ENCODE peak calls at places on chromosomes 12 and 14, in eight cellular contexts. K is GOT3, F is activated T-cell treated with anti-CD3 and anti-CD28 coated beads for 24 hours, Y is GM04504, U is Karpas-422, G is putamen, Z is fibroblast of the aortic adventitia, V is NCI-H774. C is an unnamed sample.

GRCh38 chr14:93984987-93985410 is 8.6 kb upstream of the ASB2 start:
- DNase-seq in K (no peak), F (no peak), Y (peak; percentile 68), U (peak; percentile 69), G (peak; percentile 54), Z (peak; percentile 69), V (no peak), C (peak; percentile 78)

GRCh38 chr12:77845831-77846230 is 15.1 kb downstream of the NAV3 start:
- DNase-seq in K (no peak), F (no peak), Y (no peak), U (no peak), G (no peak), Z (peak; percentile 81), V (no peak), C (no peak)

GRCh38 chr14:68507544-68508081 is 285.3 kb downstream of the ZFP36L1 start:
- DNase-seq in K (no peak), F (no peak), Y (no peak), U (no peak), G (no peak), Z (no peak), V (no peak), C (no peak)

GRCh38 chr12:57046392-57046791 is 3.5 kb downstream of the MYO1A start:
- DNase-seq in K (no peak), F (no peak), Y (no peak), U (no peak), G (no peak), Z (no peak), V (no peak), C (no peak)

GRCh38 chr14:104386281-104386841 is 193.2 kb upstream of the C14orf180 start:
- DNase-seq in K (no peak), F (no peak), Y (no peak), U (peak; percentile 95), G (no peak), Z (no peak), V (no peak), C (no peak)

GRCh38 chr14:81157431-81157830 is 63.3 kb downstream of the GTF2A1 start:
- DNase-seq in K (no peak), F (no peak), Y (no peak), U (no peak), G (no peak), Z (no peak), V (no peak), C (no peak)

GRCh38 chr14:24398943-24399801 is at the start of gene NYNRIN:
- DNase-seq in K (no peak), F (peak; percentile 2), Y (no peak), U (no peak), G (peak; percentile 11), Z (peak; percentile 37), V (no peak), C (peak; percentile 54)

GRCh38 chr12:96314723-96315122 is 85.5 kb downstream of the CDK17 start:
- DNase-seq in K (no peak), F (no peak), Y (no peak), U (no peak), G (peak; percentile 58), Z (peak; percentile 27), V (no peak), C (no peak)

GRCh38 chr12:97283297-97283696 is 179.3 kb upstream of the RMST start:
- DNase-seq in K (no peak), F (no peak), Y (no peak), U (peak; percentile 87), G (no peak), Z (no peak), V (no peak), C (no peak)

GRCh38 chr14:75283162-75283883 is 4.7 kb downstream of the FOS start:
- DNase-seq in K (no peak), F (no peak), Y (peak; percentile 24), U (peak; percentile 63), G (no peak), Z (peak; percentile 74), V (no peak), C (no peak)

GRCh38 chr14:69351385-69351784 is 46.7 kb downstream of the ERH start:
- DNase-seq in K (no peak), F (no peak), Y (no peak), U (peak; percentile 58), G (no peak), Z (no peak), V (no peak), C (no peak)

GRCh38 chr14:92637864-92638263 is 110.6 kb downstream of the LGMN start:
- DNase-seq in K (no peak), F (no peak), Y (no peak), U (no peak), G (no peak), Z (no peak), V (no peak), C (no peak)

GRCh38 chr12:96108321-96108720 is 72.9 kb upstream of the LTA4H start:
- DNase-seq in K (no peak), F (peak; percentile 6), Y (no peak), U (no peak), G (peak; percentile 4), Z (no peak), V (no peak), C (no peak)

GRCh38 chr12:3122841-3123678 is 45.9 kb downstream of the TSPAN9 start:
- DNase-seq in K (peak; percentile 35), F (no peak), Y (peak; percentile 68), U (no peak), G (no peak), Z (peak; percentile 59), V (no peak), C (peak; percentile 83)

GRCh38 chr12:9064201-9064814 is 51.4 kb downstream of the A2M start:
- DNase-seq in K (no peak), F (peak; percentile 41), Y (no peak), U (no peak), G (peak; percentile 74), Z (peak; percentile 31), V (peak; percentile 50), C (peak; percentile 60)

GRCh38 chr14:56555921-56556570 is 23.6 kb upstream of the TMEM260 start:
- DNase-seq in K (no peak), F (no peak), Y (no peak), U (peak; percentile 64), G (no peak), Z (peak; percentile 59), V (peak; percentile 25), C (peak; percentile 30)

GRCh38 chr14:105760691-105761344 is 234.4 kb downstream of the TMEM121 start:
- DNase-seq in K (no peak), F (no peak), Y (no peak), U (no peak), G (no peak), Z (no peak), V (no peak), C (no peak)

GRCh38 chr12:99852666-99853065 is 132.1 kb downstream of the ANKS1B start:
- DNase-seq in K (no peak), F (no peak), Y (no peak), U (no peak), G (no peak), Z (no peak), V (no peak), C (no peak)

GRCh38 chr12:103279444-103279843 is 216.3 kb downstream of the C12orf42 start:
- DNase-seq in K (no peak), F (no peak), Y (no peak), U (no peak), G (no peak), Z (no peak), V (no peak), C (no peak)

GRCh38 chr12:63319386-63319785 is 168.4 kb upstream of the AVPR1A start:
- DNase-seq in K (no peak), F (no peak), Y (no peak), U (no peak), G (peak; percentile 27), Z (no peak), V (no peak), C (no peak)

GRCh38 chr14:90287791-90288190 is 31.4 kb downstream of the PSMC1 start:
- DNase-seq in K (no peak), F (no peak), Y (no peak), U (no peak), G (peak; percentile 29), Z (no peak), V (no peak), C (no peak)

GRCh38 chr14:93036652-93037341 is 78.9 kb downstream of the ITPK1 start:
- DNase-seq in K (no peak), F (no peak), Y (no peak), U (no peak), G (peak; percentile 96), Z (peak; percentile 54), V (no peak), C (no peak)